ENCODE peak calls at places on chromosomes 5 and 9, in seven cellular contexts. O, I, P, U, E, J and M are unnamed samples.
A peak's percentile ranks its signal among the peaks of the same experiment; 100 is the strongest.

GRCh38 chr9:37936965-37937364 is 33.0 kb upstream of the SLC25A51 start:
- DNase-seq in U (no peak), O (no peak), J (no peak), E (no peak), P (no peak), I (no peak), M (no peak)

GRCh38 chr5:90878549-90879196 is 320.1 kb downstream of the ADGRV1 start:
- DNase-seq in P (no peak), J (no peak), E (no peak), O (no peak), U (no peak), I (peak; percentile 59), M (no peak)

GRCh38 chr9:116389546-116390305 is 236.1 kb downstream of the PAPPA start:
- DNase-seq in P (no peak), O (no peak), U (no peak), I (no peak), J (no peak), E (no peak), M (no peak)

GRCh38 chr9:82934949-82935348 is 128.0 kb downstream of the RASEF start:
- DNase-seq in U (no peak), J (no peak), I (peak; percentile 87), E (no peak), O (peak; percentile 96), P (no peak), M (no peak)

GRCh38 chr5:73901045-73901444 is 275.0 kb downstream of the ARHGEF28 start:
- DNase-seq in I (no peak), E (no peak), U (no peak), P (no peak), J (peak; percentile 34), O (peak; percentile 78), M (no peak)

GRCh38 chr9:103804077-103804735 is 289.9 kb upstream of the SMC2 start:
- DNase-seq in O (peak; percentile 86), J (no peak), I (peak; percentile 23), P (no peak), U (no peak), E (no peak), M (no peak)

GRCh38 chr9:112047538-112048066 is 127.5 kb downstream of the SUSD1 start:
- DNase-seq in J (no peak), P (no peak), U (no peak), I (no peak), O (no peak), E (no peak), M (no peak)

GRCh38 chr5:15929616-15930303 is 249.8 kb downstream of the MARCHF11 start:
- DNase-seq in E (peak; percentile 42), O (no peak), J (no peak), P (no peak), I (no peak), U (no peak), M (no peak)

GRCh38 chr9:79581794-79582193 is 10.0 kb downstream of the TLE4 start:
- DNase-seq in I (peak; percentile 52), U (no peak), O (peak; percentile 11), P (no peak), J (no peak), E (peak; percentile 73), M (no peak)

GRCh38 chr5:178199581-178200434 is 4.5 kb upstream of the HNRNPAB start:
- DNase-seq in U (no peak), E (no peak), J (no peak), O (no peak), P (no peak), I (no peak), M (no peak)

GRCh38 chr9:131180454-131180853 is 55.1 kb downstream of the NUP214 start:
- DNase-seq in U (no peak), I (no peak), O (no peak), J (no peak), P (no peak), E (peak; percentile 88), M (no peak)

GRCh38 chr9:17509151-17509550 is 69.7 kb upstream of the SH3GL2 start:
- DNase-seq in J (no peak), E (no peak), I (no peak), P (no peak), O (no peak), U (no peak), M (no peak)

GRCh38 chr9:99563364-99563763 is 258.3 kb upstream of the NR4A3 start:
- DNase-seq in J (no peak), U (no peak), E (no peak), O (peak; percentile 30), P (no peak), I (peak; percentile 7), M (no peak)

GRCh38 chr5:177607452-177608192 is 7.7 kb downstream of the B4GALT7 start:
- DNase-seq in I (peak; percentile 70), O (peak; percentile 78), P (peak; percentile 85), E (no peak), U (peak; percentile 84), J (peak; percentile 69), M (peak; percentile 86)

GRCh38 chr5:155616779-155617392 is 603.3 kb downstream of the KIF4B start:
- DNase-seq in U (peak; percentile 26), I (no peak), J (no peak), E (no peak), P (peak; percentile 31), O (peak; percentile 43), M (no peak)

GRCh38 chr9:87878930-87879603 is 3.6 kb upstream of the SPATA31E1 start:
- DNase-seq in O (peak; percentile 66), U (no peak), E (no peak), P (no peak), I (peak; percentile 57), J (no peak), M (no peak)

GRCh38 chr9:21413089-21414023 is 4.4 kb downstream of the IFNA8 start:
- DNase-seq in O (no peak), U (no peak), P (no peak), E (no peak), J (no peak), I (no peak), M (no peak)

GRCh38 chr9:21412109-21412508 is 3.2 kb downstream of the IFNA8 start:
- DNase-seq in U (no peak), J (no peak), E (no peak), I (no peak), P (no peak), O (no peak), M (no peak)

GRCh38 chr9:21414220-21414940 is 5.5 kb downstream of the IFNA8 start:
- DNase-seq in J (no peak), P (no peak), O (no peak), I (no peak), U (no peak), E (no peak), M (no peak)

GRCh38 chr9:21415492-21416267 is 6.8 kb downstream of the IFNA8 start:
- DNase-seq in I (peak; percentile 70), P (no peak), U (no peak), E (no peak), O (peak; percentile 39), J (no peak), M (no peak)
- TF ChIP-seq CTCF in I (no peak), P (no peak), U (no peak), E (no peak), O (no peak), J (no peak), M (no peak)

DNA sequence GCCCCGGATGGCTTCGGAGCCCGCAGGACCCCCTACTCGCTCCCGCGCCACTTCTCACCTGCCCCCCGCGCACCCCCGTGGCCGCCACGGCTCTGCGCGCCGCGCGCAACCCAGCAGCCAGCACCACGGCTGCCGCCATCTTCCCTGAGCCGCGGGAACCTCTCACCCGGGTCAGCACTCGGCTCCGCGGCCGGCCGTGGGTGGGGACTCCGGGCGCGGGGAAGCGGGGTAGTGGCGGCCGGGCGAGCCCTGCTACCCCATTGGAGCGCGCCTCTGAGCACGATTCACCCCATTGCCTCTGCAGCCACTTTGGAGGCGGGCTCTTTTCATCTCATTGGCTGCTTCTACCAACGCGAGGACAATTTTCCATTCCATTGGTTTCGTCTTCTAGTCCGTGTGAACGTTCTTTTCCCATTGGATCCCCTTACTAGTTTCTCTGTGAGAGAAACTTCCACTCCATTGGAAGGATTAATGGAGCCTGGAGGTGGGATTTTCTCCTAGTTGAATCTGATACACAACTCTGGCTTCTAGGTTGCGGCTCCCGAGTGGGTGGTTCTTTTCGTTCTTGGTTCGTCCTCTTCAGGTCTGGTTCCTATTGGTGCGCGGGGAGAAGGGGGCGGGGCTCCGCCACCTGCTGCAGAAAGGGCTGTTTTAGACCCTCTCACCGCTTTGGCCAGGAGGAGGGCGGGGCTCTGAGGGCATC is at the start of gene HINT2:
- DNase-seq in O (peak; percentile 98), U (peak; percentile 97), E (peak; percentile 97), J (peak; percentile 96), I (peak; percentile 94), P (peak; percentile 98), M (peak; percentile 95)
- TF ChIP-seq CTCF in O (no peak), U (no peak), E (no peak), J (no peak), I (no peak), P (peak; percentile 2), M (no peak)

GRCh38 chr9:33167084-33167948 is at the start of gene B4GALT1:
- DNase-seq in O (peak; percentile 86), E (peak; percentile 80), U (peak; percentile 97), P (peak; percentile 95), J (peak; percentile 98), I (peak; percentile 86), M (peak; percentile 95)
- TF ChIP-seq CTCF in O (no peak), E (peak; percentile 3), U (no peak), P (no peak), J (no peak), I (no peak), M (no peak)

GRCh38 chr5:37494756-37495155 is 115.6 kb downstream of the WDR70 start:
- DNase-seq in P (no peak), E (peak; percentile 22), I (peak; percentile 80), J (no peak), O (peak; percentile 17), U (peak; percentile 40), M (no peak)
- TF ChIP-seq CTCF in P (no peak), E (no peak), I (no peak), J (no peak), O (no peak), U (no peak), M (no peak)

GRCh38 chr5:947626-948471 is 55.2 kb downstream of the TRIP13 start:
- DNase-seq in O (no peak), E (no peak), P (no peak), U (no peak), J (no peak), I (no peak), M (no peak)
- TF ChIP-seq CTCF in O (no peak), E (peak; percentile 18), P (no peak), U (no peak), J (no peak), I (no peak), M (no peak)

GRCh38 chr5:103410174-103410573 is 151.6 kb downstream of the MACIR start:
- DNase-seq in J (no peak), I (no peak), O (no peak), P (no peak), E (no peak), U (no peak), M (no peak)

GRCh38 chr5:103408408-103408807 is 149.8 kb downstream of the MACIR start:
- DNase-seq in I (no peak), J (no peak), U (no peak), P (no peak), O (no peak), E (no peak), M (no peak)

GRCh38 chr5:103407399-103407798 is 148.8 kb downstream of the MACIR start:
- DNase-seq in J (no peak), U (no peak), P (no peak), E (no peak), O (no peak), I (no peak), M (no peak)

GRCh38 chr5:103411721-103412120 is 150.9 kb downstream of the NUDT12 start:
- DNase-seq in E (no peak), U (no peak), I (no peak), J (no peak), O (no peak), P (no peak), M (no peak)

GRCh38 chr5:103409013-103409670 is 150.6 kb downstream of the MACIR start:
- DNase-seq in J (no peak), E (no peak), O (no peak), P (no peak), U (no peak), I (peak; percentile 46), M (no peak)
- TF ChIP-seq CTCF in J (no peak), E (no peak), O (no peak), P (no peak), U (no peak), I (no peak), M (no peak)